ENCODE peak calls at places on chromosomes 5 and 9, in nine cellular contexts. B is caudate nucleus; Q is GM23248; S is cardiac muscle cell; P is mesenchymal stem cell; W is activated CD8-positive, alpha-beta memory T cell treated with anti-CD3 and anti-CD28 coated beads for 4 hours; A is A549; O is activated naive CD4-positive, alpha-beta T cell; U is CD8-positive, alpha-beta memory T cell. N is an unnamed sample.

GRCh38 chr5:131263648-131264452 is at the start of gene CDC42SE2:
- DNase-seq in B (peak; percentile 77), Q (peak; percentile 95), S (peak; percentile 91), P (peak; percentile 87), W (peak; percentile 67), A (peak; percentile 81), O (peak; percentile 72), U (peak; percentile 80), N (peak; percentile 86)

GRCh38 chr9:22342489-22343217 is 104.0 kb upstream of the DMRTA1 start:
- DNase-seq in B (no peak), Q (peak; percentile 22), S (peak; percentile 6), P (peak; percentile 45), W (no peak), A (peak; percentile 48), O (no peak), U (no peak), N (peak; percentile 89)

GRCh38 chr9:134439368-134439784 is 113.1 kb downstream of the RXRA start:
- DNase-seq in B (no peak), Q (no peak), S (no peak), P (no peak), W (no peak), A (no peak), O (no peak), U (no peak), N (no peak)

GRCh38 chr9:37238122-37238521 is 117.7 kb downstream of the ZCCHC7 start:
- DNase-seq in B (no peak), Q (no peak), S (no peak), P (no peak), W (no peak), A (no peak), O (no peak), U (no peak), N (no peak)

GRCh38 chr9:129655142-129655541 is 10.3 kb upstream of the PRRX2 start:
- DNase-seq in B (no peak), Q (no peak), S (no peak), P (no peak), W (no peak), A (no peak), O (no peak), U (no peak), N (no peak)

GRCh38 chr5:176629853-176630680 is at the start of the genes EIF4E1B and SNCB:
- DNase-seq in B (peak; percentile 7), Q (peak; percentile 75), S (peak; percentile 53), P (peak; percentile 58), W (peak; percentile 24), A (peak; percentile 37), O (no peak), U (no peak), N (peak; percentile 52)

GRCh38 chr5:179907570-179908324 is at the start of gene TBC1D9B:
- DNase-seq in B (peak; percentile 63), Q (peak; percentile 89), S (peak; percentile 84), P (peak; percentile 62), W (peak; percentile 14), A (peak; percentile 57), O (peak; percentile 42), U (peak; percentile 68), N (peak; percentile 69)

GRCh38 chr5:99349842-99350241 is 421.0 kb upstream of the CHD1 start:
- DNase-seq in B (no peak), Q (no peak), S (no peak), P (no peak), W (no peak), A (no peak), O (no peak), U (no peak), N (no peak)

GRCh38 chr9:122372856-122373845 is 2.3 kb downstream of the PTGS1 start:
- DNase-seq in B (no peak), Q (no peak), S (no peak), P (no peak), W (no peak), A (no peak), O (no peak), U (no peak), N (no peak)

GRCh38 chr9:93057024-93057702 is 1.3 kb upstream of the SUSD3 start:
- DNase-seq in B (no peak), Q (no peak), S (no peak), P (no peak), W (no peak), A (no peak), O (no peak), U (no peak), N (no peak)

GRCh38 chr9:105712297-105712696 is 18.0 kb downstream of the TMEM38B start:
- DNase-seq in B (no peak), Q (no peak), S (no peak), P (no peak), W (no peak), A (no peak), O (no peak), U (no peak), N (no peak)

GRCh38 chr9:33245341-33245740 is 5.4 kb downstream of the SPINK4 start:
- DNase-seq in B (no peak), Q (no peak), S (no peak), P (no peak), W (no peak), A (no peak), O (no peak), U (no peak), N (no peak)

GRCh38 chr5:144794922-144795321 is 624.2 kb downstream of the KCTD16 start:
- DNase-seq in B (no peak), Q (peak; percentile 3), S (no peak), P (peak; percentile 1), W (no peak), A (no peak), O (no peak), U (no peak), N (peak; percentile 19)

GRCh38 chr5:153498516-153498915 is 8.0 kb downstream of the GRIA1 start:
- DNase-seq in B (no peak), Q (peak; percentile 17), S (peak; percentile 8), P (no peak), W (no peak), A (no peak), O (no peak), U (no peak), N (no peak)

GRCh38 chr9:126617740-126618133 is 4.0 kb downstream of the LMX1B start:
- DNase-seq in B (no peak), Q (no peak), S (no peak), P (no peak), W (no peak), A (no peak), O (no peak), U (no peak), N (no peak)

GRCh38 chr9:134895849-134896833 is 15.5 kb downstream of the FCN2 start:
- DNase-seq in B (peak; percentile 43), Q (peak; percentile 53), S (peak; percentile 84), P (peak; percentile 21), W (no peak), A (peak; percentile 76), O (no peak), U (no peak), N (peak; percentile 94)

GRCh38 chr5:127683006-127683405 is 20.2 kb upstream of the CCDC192 start:
- DNase-seq in B (no peak), Q (no peak), S (peak; percentile 57), P (no peak), W (no peak), A (no peak), O (no peak), U (no peak), N (peak; percentile 81)

GRCh38 chr5:150180241-150181027 is 9.4 kb upstream of the SLC6A7 start:
- DNase-seq in B (peak; percentile 69), Q (peak; percentile 45), S (peak; percentile 72), P (peak; percentile 27), W (no peak), A (no peak), O (no peak), U (no peak), N (no peak)

GRCh38 chr9:129482521-129483466 is 138.1 kb downstream of the C9orf50 start:
- DNase-seq in B (peak; percentile 67), Q (peak; percentile 98), S (peak; percentile 95), P (peak; percentile 94), W (no peak), A (peak; percentile 86), O (no peak), U (no peak), N (peak; percentile 92)

GRCh38 chr5:165627548-165628170 is 2122.2 kb downstream of the MAT2B start:
- DNase-seq in B (no peak), Q (no peak), S (no peak), P (peak; percentile 67), W (no peak), A (no peak), O (no peak), U (no peak), N (no peak)

GRCh38 chr5:37015795-37016666 is 139.5 kb downstream of the NIPBL start:
- DNase-seq in B (no peak), Q (peak; percentile 61), S (peak; percentile 25), P (no peak), W (no peak), A (no peak), O (no peak), U (no peak), N (peak; percentile 25)